ENCODE peak calls at places on chromosomes 11 and 22, in eight cellular contexts. C, L, S, G, Y, V, W and U are unnamed samples.

GRCh38 chr22:22167791-22168189 is 76.8 kb upstream of the VPREB1 start:
- DNase-seq in C (no peak), L (no peak), S (no peak), G (no peak), Y (no peak), V (no peak), W (no peak), U (no peak)

GRCh38 chr11:10309163-10310093 is 4.6 kb downstream of the ADM start:
- DNase-seq in C (peak), L (no peak), S (no peak), G (no peak), Y (peak), V (peak), W (no peak), U (peak)

GRCh38 chr11:2681408-2682145 is 18.2 kb downstream of the KCNQ1OT1 start:
- DNase-seq in C (no peak), L (peak), S (no peak), G (no peak), Y (no peak), V (no peak), W (no peak), U (no peak)

GRCh38 chr11:110438017-110438416 is 8.3 kb downstream of the FDX1 start:
- DNase-seq in C (no peak), L (no peak), S (no peak), G (no peak), Y (no peak), V (no peak), W (no peak), U (no peak)

GRCh38 chr22:31676700-31677099 is 14.7 kb upstream of the PISD start:
- DNase-seq in C (peak), L (peak), S (peak), G (peak), Y (peak), V (peak), W (peak), U (peak)

GRCh38 chr11:126197277-126197939 is 14.0 kb downstream of the RPUSD4 start:
- DNase-seq in C (peak), L (no peak), S (no peak), G (no peak), Y (no peak), V (no peak), W (no peak), U (no peak)

GRCh38 chr11:35968386-35969088 is 24.7 kb downstream of the LDLRAD3 start:
- DNase-seq in C (no peak), L (no peak), S (no peak), G (no peak), Y (no peak), V (no peak), W (no peak), U (no peak)

GRCh38 chr11:17498475-17498874 is 21.8 kb upstream of the ABCC8 start:
- DNase-seq in C (no peak), L (peak), S (no peak), G (no peak), Y (no peak), V (no peak), W (no peak), U (no peak)

GRCh38 chr11:129694538-129694937 is 121.1 kb upstream of the TMEM45B start:
- DNase-seq in C (no peak), L (peak), S (no peak), G (no peak), Y (no peak), V (no peak), W (no peak), U (peak)

GRCh38 chr11:90288207-90288821 is 65.5 kb upstream of the CHORDC1 start:
- DNase-seq in C (peak), L (peak), S (no peak), G (no peak), Y (peak), V (peak), W (no peak), U (peak)

GRCh38 chr11:34997872-34998548 is 81.6 kb downstream of the PDHX start:
- DNase-seq in C (peak), L (peak), S (no peak), G (no peak), Y (peak), V (peak), W (no peak), U (peak)

GRCh38 chr11:61361686-61362541 is at the start of the genes CYB561A3 and TMEM138:
- DNase-seq in C (peak), L (peak), S (peak), G (peak), Y (peak), V (peak), W (peak), U (peak)

GRCh38 chr11:65121447-65121864 is 478 bp downstream of the FAU start:
- DNase-seq in C (no peak), L (peak), S (no peak), G (no peak), Y (no peak), V (no peak), W (no peak), U (no peak)

GRCh38 chr22:30733081-30733680 is 38.5 kb downstream of the OSBP2 start:
- DNase-seq in C (no peak), L (peak), S (no peak), G (no peak), Y (peak), V (no peak), W (no peak), U (peak)

GRCh38 chr22:32100711-32101110 is 57.6 kb downstream of the SLC5A1 start:
- DNase-seq in C (peak), L (no peak), S (no peak), G (no peak), Y (no peak), V (no peak), W (no peak), U (no peak)

GRCh38 chr11:93820085-93820710 is 30.2 kb downstream of the VSTM5 start:
- DNase-seq in C (no peak), L (no peak), S (no peak), G (no peak), Y (no peak), V (no peak), W (no peak), U (no peak)

GRCh38 chr22:45975266-45976161 is 1.4 kb downstream of the WNT7B start:
- DNase-seq in C (peak), L (no peak), S (no peak), G (no peak), Y (no peak), V (peak), W (no peak), U (no peak)

GRCh38 chr22:50656122-50657070 is 16.2 kb upstream of the SHANK3 start:
- DNase-seq in C (no peak), L (peak), S (no peak), G (no peak), Y (peak), V (peak), W (no peak), U (peak)

GRCh38 chr11:74820763-74821162 is 72.1 kb downstream of the RNF169 start:
- DNase-seq in C (peak), L (no peak), S (no peak), G (no peak), Y (peak), V (peak), W (no peak), U (peak)

GRCh38 chr11:65300621-65301290 is 13.9 kb upstream of the CDC42EP2 start:
- DNase-seq in C (no peak), L (no peak), S (no peak), G (no peak), Y (no peak), V (no peak), W (no peak), U (no peak)

GRCh38 chr22:30073743-30074142 is 6.5 kb upstream of the HORMAD2 start:
- DNase-seq in C (no peak), L (no peak), S (no peak), G (no peak), Y (no peak), V (no peak), W (no peak), U (no peak)

GRCh38 chr22:49427341-49427740 is 400.3 kb downstream of the BRD1 start:
- DNase-seq in C (no peak), L (no peak), S (no peak), G (no peak), Y (no peak), V (no peak), W (no peak), U (no peak)

GRCh38 chr11:29018631-29019030 is 910.4 kb downstream of the METTL15 start:
- DNase-seq in C (peak), L (no peak), S (no peak), G (no peak), Y (peak), V (peak), W (no peak), U (peak)

GRCh38 chr11:12195773-12196172 is 85.4 kb downstream of the MICAL2 start:
- DNase-seq in C (no peak), L (peak), S (no peak), G (no peak), Y (no peak), V (no peak), W (no peak), U (no peak)

GRCh38 chr22:23557036-23557435 is 23.1 kb downstream of the IGLL1 start:
- DNase-seq in C (no peak), L (no peak), S (no peak), G (no peak), Y (no peak), V (no peak), W (no peak), U (no peak)

GRCh38 chr11:47394322-47395224 is 13.8 kb upstream of the SLC39A13 start:
- DNase-seq in C (no peak), L (peak), S (no peak), G (no peak), Y (peak), V (no peak), W (no peak), U (peak)

GRCh38 chr11:104653011-104653806 is 245.1 kb downstream of the CASP12 start:
- DNase-seq in C (no peak), L (peak), S (no peak), G (no peak), Y (peak), V (no peak), W (no peak), U (no peak)

GRCh38 chr11:113593698-113594308 is 112.3 kb downstream of the TMPRSS5 start:
- DNase-seq in C (no peak), L (peak), S (no peak), G (no peak), Y (peak), V (no peak), W (no peak), U (no peak)

GRCh38 chr11:94134651-94135512 is 6.2 kb downstream of the PANX1 start:
- DNase-seq in C (peak), L (peak), S (no peak), G (peak), Y (peak), V (peak), W (no peak), U (peak)

GRCh38 chr22:41074061-41074460 is 18.3 kb upstream of the EP300 start:
- DNase-seq in C (no peak), L (no peak), S (no peak), G (no peak), Y (no peak), V (no peak), W (no peak), U (no peak)

GRCh38 chr11:3614742-3615171 is 27.0 kb downstream of the ART5 start:
- DNase-seq in C (peak), L (peak), S (no peak), G (no peak), Y (no peak), V (no peak), W (no peak), U (no peak)

GRCh38 chr22:21860640-21861039 is 6.8 kb downstream of the MAPK1 start:
- DNase-seq in C (no peak), L (no peak), S (no peak), G (no peak), Y (no peak), V (no peak), W (no peak), U (no peak)

GRCh38 chr11:57213282-57214086 is 23.6 kb downstream of the APLNR start:
- DNase-seq in C (no peak), L (peak), S (peak), G (no peak), Y (peak), V (no peak), W (no peak), U (no peak)

GRCh38 chr11:122754553-122755322 is 83.6 kb upstream of the CRTAM start:
- DNase-seq in C (no peak), L (peak), S (no peak), G (no peak), Y (peak), V (no peak), W (no peak), U (no peak)

GRCh38 chr22:27754247-27754887 is 47.2 kb downstream of the MN1 start:
- DNase-seq in C (peak), L (no peak), S (no peak), G (no peak), Y (no peak), V (peak), W (no peak), U (peak)

GRCh38 chr22:39915295-39915726 is 14.4 kb downstream of the GRAP2 start:
- DNase-seq in C (no peak), L (no peak), S (no peak), G (no peak), Y (no peak), V (no peak), W (no peak), U (no peak)

GRCh38 chr11:109865558-109866186 is 227.5 kb upstream of the ZC3H12C start:
- DNase-seq in C (peak), L (peak), S (no peak), G (peak), Y (no peak), V (no peak), W (no peak), U (peak)

DNA sequence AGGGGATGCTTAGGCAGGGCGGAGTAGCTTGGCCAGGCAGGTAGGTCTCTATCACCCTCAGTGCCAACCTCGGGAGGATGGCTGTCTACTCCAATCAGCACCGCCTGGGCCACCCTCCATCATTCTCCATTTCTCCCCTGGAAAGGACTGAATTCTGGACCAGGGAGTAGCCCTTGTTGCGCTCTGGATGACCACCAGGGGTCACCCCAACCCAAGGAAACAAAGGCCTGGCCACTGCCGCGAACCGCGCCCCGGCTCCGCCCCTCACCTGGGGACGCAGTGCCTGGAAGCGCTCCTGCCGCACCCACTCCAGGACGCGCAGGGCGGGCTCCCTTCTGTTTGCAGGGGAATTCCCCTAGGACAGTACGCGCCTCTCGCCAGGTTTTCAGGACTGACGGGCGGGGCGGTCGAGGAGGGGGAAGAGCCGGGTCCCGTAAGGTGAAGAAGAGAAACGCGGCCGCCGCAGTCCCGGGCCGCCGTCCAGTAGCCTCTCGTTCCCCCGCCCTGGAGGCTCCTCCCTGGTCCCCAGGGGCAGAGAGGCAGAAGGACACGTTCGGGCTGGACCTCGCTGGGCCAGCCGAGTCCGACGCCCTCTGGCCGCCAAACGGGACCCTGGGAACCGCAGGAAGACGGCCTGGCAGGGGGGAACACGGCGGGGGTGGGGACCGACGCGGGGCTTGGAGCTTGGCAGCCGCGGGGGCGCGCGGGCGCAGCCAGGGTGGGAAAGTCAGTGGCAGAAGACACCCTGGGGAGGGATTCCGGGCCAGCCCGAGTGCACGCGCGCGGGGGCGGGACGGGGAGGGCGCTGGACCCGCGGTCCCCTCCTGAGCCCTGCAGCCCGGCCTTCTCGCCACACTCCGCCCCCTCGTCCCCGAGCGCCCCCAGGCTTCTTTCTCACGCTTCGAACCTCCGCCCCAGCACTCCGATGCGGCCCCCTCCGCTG is 7.1 kb downstream of the SCN4B start:
- DNase-seq in C (peak), L (peak), S (peak), G (peak), Y (peak), V (peak), W (peak), U (peak)
- TF ChIP-seq CTCF in C (peak), L (peak), S (peak), G (peak), Y (peak), V (peak), W (peak), U (peak)

GRCh38 chr11:66914505-66914904 is 43.7 kb downstream of the PC start:
- DNase-seq in C (no peak), L (no peak), S (no peak), G (no peak), Y (no peak), V (no peak), W (no peak), U (no peak)

GRCh38 chr11:66912963-66913362 is 45.2 kb downstream of the PC start:
- DNase-seq in C (no peak), L (no peak), S (peak), G (peak), Y (no peak), V (no peak), W (no peak), U (no peak)

GRCh38 chr11:66912361-66912760 is 45.8 kb downstream of the PC start:
- DNase-seq in C (no peak), L (no peak), S (no peak), G (no peak), Y (no peak), V (no peak), W (no peak), U (no peak)

GRCh38 chr11:66915866-66916265 is 42.3 kb downstream of the PC start:
- DNase-seq in C (no peak), L (no peak), S (no peak), G (no peak), Y (no peak), V (no peak), W (no peak), U (no peak)

GRCh38 chr11:66915046-66915832 is 42.9 kb downstream of the PC start:
- DNase-seq in C (no peak), L (no peak), S (no peak), G (peak), Y (no peak), V (no peak), W (no peak), U (no peak)
- TF ChIP-seq CTCF in C (no peak), L (peak), S (no peak), G (no peak), Y (no peak), V (no peak), W (no peak), U (no peak)

DNA sequence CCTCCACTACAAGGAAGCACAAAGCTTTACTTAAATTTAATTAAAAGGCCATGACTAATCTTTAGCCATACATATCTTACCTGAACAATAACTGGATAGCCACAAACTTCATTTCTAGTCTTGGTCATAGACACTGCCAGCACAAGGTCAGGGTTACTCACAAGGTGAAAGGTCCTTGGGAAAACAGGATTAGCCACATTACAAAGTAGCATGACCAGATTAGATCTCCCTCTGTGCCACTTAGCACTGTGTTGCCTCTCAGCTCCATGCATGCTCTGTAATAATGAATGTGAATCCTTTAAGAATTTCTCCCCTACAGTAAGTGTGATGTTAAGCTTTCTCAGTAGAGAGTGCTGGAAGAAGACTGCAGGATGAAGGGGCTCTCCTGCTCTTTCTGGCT is 325.1 kb upstream of the MPPED2 start:
- DNase-seq in C (no peak), L (no peak), S (no peak), G (no peak), Y (no peak), V (no peak), W (no peak), U (no peak)
- TF ChIP-seq CTCF in C (no peak), L (no peak), S (no peak), G (no peak), Y (no peak), V (no peak), W (no peak), U (no peak)

GRCh38 chr22:26581769-26582168 is 8.2 kb downstream of the TPST2 start:
- DNase-seq in C (no peak), L (no peak), S (no peak), G (no peak), Y (no peak), V (no peak), W (no peak), U (no peak)

GRCh38 chr22:26587991-26588613 is 1.8 kb downstream of the TPST2 start:
- DNase-seq in C (no peak), L (peak), S (no peak), G (no peak), Y (peak), V (no peak), W (no peak), U (no peak)

GRCh38 chr22:26584010-26584409 is 5.9 kb downstream of the TPST2 start:
- DNase-seq in C (no peak), L (no peak), S (no peak), G (no peak), Y (no peak), V (no peak), W (no peak), U (no peak)

GRCh38 chr22:26586556-26587325 is 3.2 kb downstream of the TPST2 start:
- DNase-seq in C (no peak), L (no peak), S (no peak), G (no peak), Y (no peak), V (no peak), W (no peak), U (no peak)

GRCh38 chr22:26585104-26585790 is 4.7 kb downstream of the TPST2 start:
- DNase-seq in C (peak), L (no peak), S (no peak), G (peak), Y (peak), V (peak), W (no peak), U (peak)
- TF ChIP-seq CTCF in C (peak), L (no peak), S (no peak), G (no peak), Y (peak), V (no peak), W (no peak), U (no peak)

GRCh38 chr11:26278354-26278753 is 53.6 kb upstream of the ANO3 start:
- DNase-seq in C (no peak), L (no peak), S (no peak), G (no peak), Y (no peak), V (no peak), W (no peak), U (no peak)
- TF ChIP-seq CTCF in C (no peak), L (no peak), S (no peak), G (no peak), Y (no peak), V (no peak), W (no peak), U (no peak)